ENCODE peak calls at places on chromosomes 16 and 17, in five cellular contexts. One of them, this sample, is unnamed.

GRCh38 chr16:15879255-15879804 is 9.1 kb downstream of the CEP20 start:
- DNase-seq in astrocyte: peak
- DNase-seq in spleen: no peak
- DNase-seq in SJSA1: peak
- DNase-seq in neuronal stem cell: no peak
- DNase-seq in this sample: no peak

GRCh38 chr17:65078441-65079160 is 22.1 kb upstream of the GNA13 start:
- DNase-seq in astrocyte: peak
- DNase-seq in spleen: no peak
- DNase-seq in SJSA1: peak
- DNase-seq in neuronal stem cell: no peak
- DNase-seq in this sample: no peak

GRCh38 chr17:31394544-31394943 is 3.1 kb downstream of the RAB11FIP4 start:
- DNase-seq in astrocyte: peak
- DNase-seq in spleen: peak
- DNase-seq in SJSA1: no peak
- DNase-seq in neuronal stem cell: peak
- DNase-seq in this sample: peak

GRCh38 chr16:66228791-66229190 is 137.7 kb upstream of the CDH5 start:
- DNase-seq in astrocyte: peak
- DNase-seq in spleen: no peak
- DNase-seq in SJSA1: no peak
- DNase-seq in neuronal stem cell: no peak
- DNase-seq in this sample: no peak

GRCh38 chr17:40813804-40814203 is 8.6 kb downstream of the KRT10 start:
- DNase-seq in astrocyte: peak
- DNase-seq in spleen: no peak
- DNase-seq in SJSA1: peak
- DNase-seq in neuronal stem cell: no peak
- DNase-seq in this sample: no peak

GRCh38 chr17:69462010-69462409 is 47.5 kb downstream of the MAP2K6 start:
- DNase-seq in astrocyte: no peak
- DNase-seq in spleen: no peak
- DNase-seq in SJSA1: no peak
- DNase-seq in neuronal stem cell: no peak
- DNase-seq in this sample: no peak

GRCh38 chr16:3004781-3005284 is 7.9 kb upstream of the CLDN9 start:
- DNase-seq in astrocyte: no peak
- DNase-seq in spleen: peak
- DNase-seq in SJSA1: no peak
- DNase-seq in neuronal stem cell: no peak
- DNase-seq in this sample: peak

GRCh38 chr16:1871974-1872635 is at the start of gene MEIOB:
- DNase-seq in astrocyte: no peak
- DNase-seq in spleen: peak
- DNase-seq in SJSA1: no peak
- DNase-seq in neuronal stem cell: peak
- DNase-seq in this sample: peak

GRCh38 chr17:17557796-17558195 is 33.7 kb downstream of the PEMT start:
- DNase-seq in astrocyte: no peak
- DNase-seq in spleen: no peak
- DNase-seq in SJSA1: no peak
- DNase-seq in neuronal stem cell: no peak
- DNase-seq in this sample: no peak

GRCh38 chr17:59791603-59792457 is 84.4 kb downstream of the VMP1 start:
- DNase-seq in astrocyte: peak
- DNase-seq in spleen: no peak
- DNase-seq in SJSA1: peak
- DNase-seq in neuronal stem cell: no peak
- DNase-seq in this sample: no peak

GRCh38 chr16:58048914-58049696 is 23.6 kb downstream of the MMP15 start:
- DNase-seq in astrocyte: no peak
- DNase-seq in spleen: peak
- DNase-seq in SJSA1: no peak
- DNase-seq in neuronal stem cell: no peak
- DNase-seq in this sample: no peak

GRCh38 chr16:83774066-83774465 is 33.7 kb upstream of the HSBP1 start:
- DNase-seq in astrocyte: no peak
- DNase-seq in spleen: no peak
- DNase-seq in SJSA1: no peak
- DNase-seq in neuronal stem cell: no peak
- DNase-seq in this sample: no peak

GRCh38 chr17:77691216-77692085 is 267.1 kb upstream of the TNRC6C start:
- DNase-seq in astrocyte: no peak
- DNase-seq in spleen: no peak
- DNase-seq in SJSA1: no peak
- DNase-seq in neuronal stem cell: no peak
- DNase-seq in this sample: peak

GRCh38 chr16:57475711-57476339 is 10.5 kb downstream of the DOK4 start:
- DNase-seq in astrocyte: peak
- DNase-seq in spleen: peak
- DNase-seq in SJSA1: no peak
- DNase-seq in neuronal stem cell: no peak
- DNase-seq in this sample: peak

GRCh38 chr17:79839363-79840203 is at the start of gene CBX4:
- DNase-seq in astrocyte: peak
- DNase-seq in spleen: peak
- DNase-seq in SJSA1: peak
- DNase-seq in neuronal stem cell: peak
- DNase-seq in this sample: peak

GRCh38 chr17:35733366-35733765 is 1.9 kb downstream of the RASL10B start:
- DNase-seq in astrocyte: no peak
- DNase-seq in spleen: no peak
- DNase-seq in SJSA1: no peak
- DNase-seq in neuronal stem cell: no peak
- DNase-seq in this sample: no peak

GRCh38 chr17:2724783-2725164 is 13.2 kb upstream of the CLUH start:
- DNase-seq in astrocyte: peak
- DNase-seq in spleen: no peak
- DNase-seq in SJSA1: no peak
- DNase-seq in neuronal stem cell: peak
- DNase-seq in this sample: no peak

GRCh38 chr16:81567987-81568748 is 123.6 kb downstream of the CMIP start:
- DNase-seq in astrocyte: peak
- DNase-seq in spleen: no peak
- DNase-seq in SJSA1: peak
- DNase-seq in neuronal stem cell: no peak
- DNase-seq in this sample: no peak

GRCh38 chr17:17495448-17496188 is 577 bp downstream of the RASD1 start:
- DNase-seq in astrocyte: peak
- DNase-seq in spleen: peak
- DNase-seq in SJSA1: no peak
- DNase-seq in neuronal stem cell: peak
- DNase-seq in this sample: peak

GRCh38 chr17:34762078-34762477 is 182.7 kb downstream of the TMEM132E start:
- DNase-seq in astrocyte: no peak
- DNase-seq in spleen: no peak
- DNase-seq in SJSA1: no peak
- DNase-seq in neuronal stem cell: no peak
- DNase-seq in this sample: no peak

GRCh38 chr16:57562669-57563486 is 20.4 kb downstream of the ADGRG5 start:
- DNase-seq in astrocyte: no peak
- DNase-seq in spleen: no peak
- DNase-seq in SJSA1: no peak
- DNase-seq in neuronal stem cell: no peak
- DNase-seq in this sample: no peak

GRCh38 chr17:78706271-78706915 is 75.7 kb downstream of the CYTH1 start:
- DNase-seq in astrocyte: peak
- DNase-seq in spleen: no peak
- DNase-seq in SJSA1: no peak
- DNase-seq in neuronal stem cell: no peak
- DNase-seq in this sample: no peak

GRCh38 chr17:691423-691822 is 23.2 kb downstream of the VPS53 start:
- DNase-seq in astrocyte: peak
- DNase-seq in spleen: no peak
- DNase-seq in SJSA1: peak
- DNase-seq in neuronal stem cell: no peak
- DNase-seq in this sample: no peak

GRCh38 chr16:66271074-66272060 is 95.1 kb upstream of the CDH5 start:
- DNase-seq in astrocyte: no peak
- DNase-seq in spleen: no peak
- DNase-seq in SJSA1: no peak
- DNase-seq in neuronal stem cell: no peak
- DNase-seq in this sample: no peak

GRCh38 chr16:58127634-58128033 is 1.5 kb downstream of the CFAP20 start:
- DNase-seq in astrocyte: no peak
- DNase-seq in spleen: no peak
- DNase-seq in SJSA1: no peak
- DNase-seq in neuronal stem cell: no peak
- DNase-seq in this sample: no peak

GRCh38 chr17:42683407-42684031 is 1.2 kb downstream of the CNTNAP1 start:
- DNase-seq in astrocyte: peak
- DNase-seq in spleen: no peak
- DNase-seq in SJSA1: no peak
- DNase-seq in neuronal stem cell: no peak
- DNase-seq in this sample: peak

GRCh38 chr16:65975049-65975708 is 391.3 kb upstream of the CDH5 start:
- DNase-seq in astrocyte: peak
- DNase-seq in spleen: no peak
- DNase-seq in SJSA1: peak
- DNase-seq in neuronal stem cell: no peak
- DNase-seq in this sample: no peak

GRCh38 chr16:23384878-23385277 is 68.1 kb downstream of the COG7 start:
- DNase-seq in astrocyte: peak
- DNase-seq in spleen: no peak
- DNase-seq in SJSA1: no peak
- DNase-seq in neuronal stem cell: no peak
- DNase-seq in this sample: no peak

GRCh38 chr16:9008335-9009260 is 44.9 kb upstream of the USP7 start:
- DNase-seq in astrocyte: peak
- DNase-seq in spleen: peak
- DNase-seq in SJSA1: peak
- DNase-seq in neuronal stem cell: peak
- DNase-seq in this sample: peak

DNA sequence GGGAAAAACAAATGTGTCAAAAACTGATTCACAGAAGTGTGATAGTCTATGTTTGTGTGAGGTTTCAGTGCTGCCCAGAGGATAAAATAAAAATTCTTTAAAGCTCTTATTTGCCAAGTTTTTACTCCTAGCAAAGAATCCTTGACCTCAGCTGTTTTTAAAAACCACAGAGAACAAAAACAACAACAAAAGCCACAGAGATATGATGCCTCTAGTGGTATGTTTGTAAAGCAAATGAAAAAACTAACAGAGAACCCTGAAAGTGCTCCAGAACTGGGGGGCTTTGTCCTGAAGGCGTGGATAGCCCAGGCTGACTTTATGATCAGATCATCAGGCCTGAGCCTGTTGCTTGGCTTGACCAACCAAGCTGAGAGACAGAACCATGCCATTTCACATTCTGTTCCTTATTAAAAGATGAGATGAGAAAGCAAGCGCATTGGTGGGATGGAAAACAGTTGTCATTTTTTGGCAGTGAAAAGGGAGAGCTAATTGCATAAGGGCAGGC is 411.1 kb downstream of the CPPED1 start:
- DNase-seq in astrocyte: no peak
- DNase-seq in spleen: no peak
- DNase-seq in SJSA1: no peak
- DNase-seq in neuronal stem cell: no peak
- DNase-seq in this sample: no peak
- H3K27ac ChIP-seq in astrocyte: no peak
- H3K27ac ChIP-seq in spleen: peak
- H3K27ac ChIP-seq in SJSA1: no peak
- H3K27ac ChIP-seq in neuronal stem cell: no peak
- H3K27ac ChIP-seq in this sample: peak

DNA sequence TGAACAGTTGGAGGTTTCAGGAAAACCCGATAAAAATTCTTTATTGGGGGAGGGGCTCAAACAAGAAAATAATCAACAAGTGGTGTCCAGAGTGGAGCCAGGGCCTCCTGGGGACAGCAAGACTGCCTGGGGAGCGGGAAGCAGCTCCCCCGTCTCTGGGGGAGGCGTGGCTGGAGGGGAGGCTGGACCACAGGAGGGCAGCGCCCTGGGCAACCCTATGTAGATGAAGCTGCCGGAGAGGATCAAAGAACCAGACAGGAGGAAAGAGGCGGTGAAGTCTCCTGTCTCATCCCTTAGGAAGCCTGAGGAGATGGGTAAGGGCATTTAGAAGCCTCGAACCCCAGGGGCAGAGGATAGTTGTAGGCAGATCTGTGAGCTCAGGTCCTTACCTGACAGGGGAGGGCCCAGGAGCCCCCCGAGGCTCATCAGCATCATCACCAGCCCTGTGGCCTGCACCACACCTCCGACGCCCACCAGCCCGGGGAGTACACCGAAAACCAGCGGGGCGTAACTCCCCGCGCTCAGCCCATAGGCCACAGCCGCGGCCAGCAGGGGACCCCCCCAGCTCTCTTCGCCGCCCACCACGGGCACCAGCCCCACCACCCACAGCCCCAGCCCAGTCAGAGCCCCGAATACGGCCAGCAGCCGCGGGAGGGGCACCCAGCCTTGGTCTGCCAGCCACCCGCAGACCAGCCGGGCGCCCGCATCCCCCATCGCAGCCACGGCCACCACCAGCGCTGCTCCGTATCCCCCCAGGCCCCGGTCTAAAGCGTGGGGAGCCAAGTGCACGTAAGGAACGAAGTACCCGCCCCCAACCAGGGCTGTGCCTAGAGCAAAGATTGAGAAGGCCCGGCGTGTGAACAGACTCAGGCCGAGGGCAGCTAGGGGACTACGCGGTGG is 2.0 kb downstream of the SLC16A11 start:
- DNase-seq in astrocyte: no peak
- DNase-seq in spleen: no peak
- DNase-seq in SJSA1: no peak
- DNase-seq in neuronal stem cell: no peak
- DNase-seq in this sample: no peak
- H3K4me3 ChIP-seq in astrocyte: no peak
- H3K4me3 ChIP-seq in spleen: peak
- H3K4me3 ChIP-seq in SJSA1: no peak
- H3K4me3 ChIP-seq in neuronal stem cell: no peak
- H3K4me3 ChIP-seq in this sample: peak

GRCh38 chr16:74560912-74561311 is 46.0 kb downstream of the GLG1 start:
- DNase-seq in astrocyte: no peak
- DNase-seq in spleen: no peak
- DNase-seq in SJSA1: no peak
- DNase-seq in neuronal stem cell: no peak
- DNase-seq in this sample: no peak

GRCh38 chr16:74558873-74559272 is 48.0 kb downstream of the GLG1 start:
- DNase-seq in astrocyte: no peak
- DNase-seq in spleen: no peak
- DNase-seq in SJSA1: no peak
- DNase-seq in neuronal stem cell: no peak
- DNase-seq in this sample: no peak

GRCh38 chr16:74557275-74557674 is 49.6 kb downstream of the GLG1 start:
- DNase-seq in astrocyte: no peak
- DNase-seq in spleen: no peak
- DNase-seq in SJSA1: no peak
- DNase-seq in neuronal stem cell: no peak
- DNase-seq in this sample: no peak

GRCh38 chr16:74561626-74562025 is 45.3 kb downstream of the GLG1 start:
- DNase-seq in astrocyte: no peak
- DNase-seq in spleen: no peak
- DNase-seq in SJSA1: no peak
- DNase-seq in neuronal stem cell: no peak
- DNase-seq in this sample: no peak

GRCh38 chr16:74556375-74556922 is 50.5 kb downstream of the GLG1 start:
- DNase-seq in astrocyte: peak
- DNase-seq in spleen: no peak
- DNase-seq in SJSA1: peak
- DNase-seq in neuronal stem cell: no peak
- DNase-seq in this sample: no peak
- H3K27ac ChIP-seq in astrocyte: no peak
- H3K27ac ChIP-seq in spleen: no peak
- H3K27ac ChIP-seq in SJSA1: no peak
- H3K27ac ChIP-seq in neuronal stem cell: no peak
- H3K27ac ChIP-seq in this sample: no peak

GRCh38 chr17:58530655-58531054 is 16.2 kb upstream of the MTMR4 start:
- DNase-seq in astrocyte: no peak
- DNase-seq in spleen: no peak
- DNase-seq in SJSA1: no peak
- DNase-seq in neuronal stem cell: no peak
- DNase-seq in this sample: no peak
- H3K4me3 ChIP-seq in astrocyte: no peak
- H3K4me3 ChIP-seq in spleen: peak
- H3K4me3 ChIP-seq in SJSA1: no peak
- H3K4me3 ChIP-seq in neuronal stem cell: no peak
- H3K4me3 ChIP-seq in this sample: peak